ENCODE peak calls at places on chromosomes 12 and 14, in six cellular contexts. M is GM04504, D is HT1080, K is fibroblast of pulmonary artery, N is BE2C, W is NCI-H748 treated with DMSO at 0.1 percent for 48 hours. S is an unnamed sample.

GRCh38 chr12:68236421-68237059 is 10.9 kb upstream of the IL26 start:
- DNase-seq in M (no peak), D (peak; percentile 54), K (no peak), N (no peak), W (peak; percentile 38), S (no peak)

GRCh38 chr12:92028039-92028709 is 117.5 kb downstream of the BTG1 start:
- DNase-seq in M (no peak), D (peak; percentile 20), K (peak; percentile 87), N (no peak), W (no peak), S (peak; percentile 58)

GRCh38 chr14:24327303-24327702 is 7.6 kb downstream of the ADCY4 start:
- DNase-seq in M (no peak), D (no peak), K (no peak), N (no peak), W (no peak), S (no peak)

GRCh38 chr14:54572316-54572715 is 5.4 kb downstream of the SAMD4A start:
- DNase-seq in M (no peak), D (peak; percentile 58), K (peak; percentile 54), N (peak; percentile 47), W (peak; percentile 52), S (peak; percentile 40)

GRCh38 chr12:6612247-6612646 is 5.1 kb upstream of the CHD4 start:
- DNase-seq in M (no peak), D (no peak), K (no peak), N (no peak), W (no peak), S (no peak)

GRCh38 chr14:74133833-74134481 is 49.2 kb downstream of the LIN52 start:
- DNase-seq in M (no peak), D (no peak), K (no peak), N (no peak), W (no peak), S (no peak)

GRCh38 chr12:29616664-29617409 is 119.4 kb upstream of the OVCH1 start:
- DNase-seq in M (no peak), D (peak; percentile 78), K (peak; percentile 90), N (no peak), W (no peak), S (peak; percentile 83)

GRCh38 chr14:46820291-46820690 is 168.7 kb upstream of the RPL10L start:
- DNase-seq in M (no peak), D (no peak), K (no peak), N (peak; percentile 8), W (no peak), S (no peak)

GRCh38 chr12:120767071-120768024 is 41.7 kb downstream of the ACADS start:
- DNase-seq in M (no peak), D (no peak), K (no peak), N (no peak), W (no peak), S (no peak)

GRCh38 chr14:104864267-104865068 is 600 bp upstream of the CEP170B start:
- DNase-seq in M (no peak), D (no peak), K (no peak), N (peak; percentile 25), W (peak; percentile 31), S (no peak)

GRCh38 chr12:132007041-132007440 is 57.3 kb downstream of the EP400 start:
- DNase-seq in M (no peak), D (no peak), K (no peak), N (no peak), W (no peak), S (no peak)

GRCh38 chr12:51475543-51475942 is 50.9 kb downstream of the SLC4A8 start:
- DNase-seq in M (no peak), D (no peak), K (peak; percentile 3), N (no peak), W (no peak), S (no peak)

GRCh38 chr12:124311292-124312109 is 16.6 kb downstream of the RFLNA start:
- DNase-seq in M (no peak), D (no peak), K (no peak), N (no peak), W (no peak), S (peak; percentile 29)

GRCh38 chr12:2751686-2752085 is 43.1 kb upstream of the FKBP4 start:
- DNase-seq in M (no peak), D (no peak), K (no peak), N (no peak), W (no peak), S (no peak)

GRCh38 chr12:15823360-15824128 is 34.4 kb upstream of the EPS8 start:
- DNase-seq in M (no peak), D (no peak), K (no peak), N (no peak), W (peak; percentile 43), S (no peak)

GRCh38 chr12:131095826-131096680 is 142.3 kb downstream of the ADGRD1 start:
- DNase-seq in M (no peak), D (no peak), K (no peak), N (peak; percentile 2), W (no peak), S (no peak)

GRCh38 chr14:95197498-95198010 is 40.2 kb upstream of the DICER1 start:
- DNase-seq in M (no peak), D (no peak), K (no peak), N (no peak), W (no peak), S (no peak)

GRCh38 chr12:111753144-111753881 is 13.4 kb upstream of the ALDH2 start:
- DNase-seq in M (no peak), D (peak; percentile 38), K (peak; percentile 81), N (peak; percentile 86), W (peak; percentile 12), S (peak; percentile 27)

GRCh38 chr12:57087689-57088441 is 1.0 kb upstream of the NAB2 start:
- DNase-seq in M (peak; percentile 85), D (peak; percentile 95), K (peak; percentile 97), N (peak; percentile 72), W (no peak), S (peak; percentile 95)

GRCh38 chr14:104931323-104931770 is 6.7 kb downstream of the PLD4 start:
- DNase-seq in M (no peak), D (no peak), K (no peak), N (no peak), W (no peak), S (no peak)

GRCh38 chr14:97412933-97413574 is 615.9 kb downstream of the VRK1 start:
- DNase-seq in M (no peak), D (no peak), K (no peak), N (no peak), W (no peak), S (no peak)

GRCh38 chr12:65055874-65056273 is 65.2 kb downstream of the WIF1 start:
- DNase-seq in M (no peak), D (no peak), K (no peak), N (no peak), W (peak; percentile 24), S (no peak)

GRCh38 chr12:75712223-75712622 is 200.8 kb upstream of the KRR1 start:
- DNase-seq in M (no peak), D (peak; percentile 81), K (no peak), N (no peak), W (no peak), S (no peak)

GRCh38 chr12:3533703-3534386 is 42.8 kb downstream of the PRMT8 start:
- DNase-seq in M (no peak), D (no peak), K (no peak), N (no peak), W (no peak), S (no peak)

GRCh38 chr12:47910486-47910885 is 5.7 kb upstream of the VDR start:
- DNase-seq in M (no peak), D (no peak), K (peak; percentile 69), N (no peak), W (no peak), S (peak; percentile 34)

GRCh38 chr14:101716956-101717662 is 44.4 kb upstream of the PPP2R5C start:
- DNase-seq in M (no peak), D (peak; percentile 74), K (no peak), N (no peak), W (no peak), S (no peak)

GRCh38 chr14:97602438-97603117 is 805.4 kb downstream of the VRK1 start:
- DNase-seq in M (no peak), D (no peak), K (no peak), N (no peak), W (peak; percentile 17), S (no peak)

GRCh38 chr12:116525418-116526001 is 33.7 kb upstream of the MAP1LC3B2 start:
- DNase-seq in M (peak; percentile 90), D (peak; percentile 88), K (peak; percentile 88), N (no peak), W (no peak), S (peak; percentile 82)